ENCODE peak calls at places on chromosomes 1 and 21, in six cellular contexts. One of them, this sample, is unnamed.

GRCh38 chr1:107057197-107058133 is 991 bp downstream of the PRMT6 start:
- DNase-seq in neural progenitor cell: peak; percentile 78
- DNase-seq in stomach: peak; percentile 73
- DNase-seq in ovary: peak; percentile 60
- DNase-seq in DND-41: peak; percentile 64
- DNase-seq in mammary epithelial cell: peak; percentile 52
- DNase-seq in this sample: peak; percentile 72

GRCh38 chr21:18759267-18759666 is 355.7 kb upstream of the TMPRSS15 start:
- DNase-seq in DND-41: no peak
- DNase-seq in mammary epithelial cell: no peak
- DNase-seq in stomach: no peak
- DNase-seq in ovary: no peak
- DNase-seq in neural progenitor cell: no peak
- DNase-seq in this sample: no peak

GRCh38 chr1:23483327-23484252 is at the start of gene ASAP3:
- DNase-seq in mammary epithelial cell: peak; percentile 25
- DNase-seq in ovary: peak; percentile 76
- DNase-seq in neural progenitor cell: peak; percentile 54
- DNase-seq in DND-41: no peak
- DNase-seq in stomach: peak; percentile 63
- DNase-seq in this sample: no peak

GRCh38 chr1:171627020-171627419 is 5.0 kb downstream of the MYOCOS start:
- DNase-seq in mammary epithelial cell: no peak
- DNase-seq in stomach: no peak
- DNase-seq in neural progenitor cell: no peak
- DNase-seq in DND-41: no peak
- DNase-seq in ovary: no peak
- DNase-seq in this sample: no peak

GRCh38 chr21:45580576-45581321 is 38.5 kb upstream of the SLC19A1 start:
- DNase-seq in mammary epithelial cell: no peak
- DNase-seq in stomach: peak; percentile 20
- DNase-seq in ovary: no peak
- DNase-seq in neural progenitor cell: no peak
- DNase-seq in DND-41: no peak
- DNase-seq in this sample: no peak

GRCh38 chr1:109617291-109617801 is 2.1 kb downstream of the GNAT2 start:
- DNase-seq in neural progenitor cell: peak; percentile 45
- DNase-seq in DND-41: no peak
- DNase-seq in mammary epithelial cell: peak; percentile 90
- DNase-seq in stomach: no peak
- DNase-seq in ovary: no peak
- DNase-seq in this sample: peak; percentile 80

GRCh38 chr21:46459356-46460112 is 843 bp downstream of the DIP2A start:
- DNase-seq in neural progenitor cell: peak; percentile 42
- DNase-seq in mammary epithelial cell: peak; percentile 31
- DNase-seq in DND-41: no peak
- DNase-seq in ovary: peak; percentile 52
- DNase-seq in stomach: peak; percentile 62
- DNase-seq in this sample: peak; percentile 60

GRCh38 chr1:170511066-170511465 is 20.9 kb upstream of the GORAB start:
- DNase-seq in neural progenitor cell: no peak
- DNase-seq in DND-41: no peak
- DNase-seq in mammary epithelial cell: no peak
- DNase-seq in stomach: no peak
- DNase-seq in ovary: no peak
- DNase-seq in this sample: no peak

GRCh38 chr1:41882496-41882895 is 36.2 kb downstream of the HIVEP3 start:
- DNase-seq in DND-41: no peak
- DNase-seq in neural progenitor cell: no peak
- DNase-seq in stomach: no peak
- DNase-seq in ovary: no peak
- DNase-seq in mammary epithelial cell: peak; percentile 62
- DNase-seq in this sample: no peak

GRCh38 chr1:110498270-110498669 is 20.7 kb downstream of the KCNA10 start:
- DNase-seq in DND-41: no peak
- DNase-seq in stomach: no peak
- DNase-seq in ovary: no peak
- DNase-seq in mammary epithelial cell: no peak
- DNase-seq in neural progenitor cell: no peak
- DNase-seq in this sample: no peak

GRCh38 chr1:201791051-201791774 is 37.7 kb upstream of the IPO9 start:
- DNase-seq in DND-41: no peak
- DNase-seq in neural progenitor cell: no peak
- DNase-seq in ovary: no peak
- DNase-seq in stomach: no peak
- DNase-seq in mammary epithelial cell: no peak
- DNase-seq in this sample: no peak

GRCh38 chr1:110312188-110313121 is 26.7 kb upstream of the RBM15 start:
- DNase-seq in stomach: peak; percentile 84
- DNase-seq in neural progenitor cell: peak; percentile 88
- DNase-seq in mammary epithelial cell: peak; percentile 49
- DNase-seq in DND-41: peak; percentile 69
- DNase-seq in ovary: peak; percentile 80
- DNase-seq in this sample: peak; percentile 72

GRCh38 chr1:27526569-27527222 is 36.7 kb upstream of the WASF2 start:
- DNase-seq in DND-41: no peak
- DNase-seq in neural progenitor cell: no peak
- DNase-seq in ovary: no peak
- DNase-seq in mammary epithelial cell: peak; percentile 55
- DNase-seq in stomach: no peak
- DNase-seq in this sample: peak; percentile 64

GRCh38 chr1:65477414-65478378 is 57.2 kb downstream of the LEPR start:
- DNase-seq in neural progenitor cell: no peak
- DNase-seq in ovary: no peak
- DNase-seq in mammary epithelial cell: no peak
- DNase-seq in stomach: no peak
- DNase-seq in DND-41: no peak
- DNase-seq in this sample: no peak

GRCh38 chr1:160114085-160114484 is 1.5 kb upstream of the ATP1A2 start:
- DNase-seq in ovary: no peak
- DNase-seq in DND-41: no peak
- DNase-seq in neural progenitor cell: peak; percentile 66
- DNase-seq in stomach: no peak
- DNase-seq in mammary epithelial cell: no peak
- DNase-seq in this sample: no peak

GRCh38 chr1:200346744-200347143 is 63.1 kb downstream of the ZNF281 start:
- DNase-seq in mammary epithelial cell: peak; percentile 34
- DNase-seq in stomach: no peak
- DNase-seq in neural progenitor cell: no peak
- DNase-seq in ovary: no peak
- DNase-seq in DND-41: no peak
- DNase-seq in this sample: peak; percentile 45

GRCh38 chr21:29367335-29367734 is 68.6 kb downstream of the BACH1 start:
- DNase-seq in stomach: no peak
- DNase-seq in mammary epithelial cell: no peak
- DNase-seq in ovary: no peak
- DNase-seq in neural progenitor cell: no peak
- DNase-seq in DND-41: no peak
- DNase-seq in this sample: no peak

GRCh38 chr1:90879281-90879680 is 142.6 kb downstream of the ZNF644 start:
- DNase-seq in DND-41: no peak
- DNase-seq in ovary: no peak
- DNase-seq in mammary epithelial cell: no peak
- DNase-seq in stomach: no peak
- DNase-seq in neural progenitor cell: no peak
- DNase-seq in this sample: no peak

GRCh38 chr1:82931051-82931450 is 1067.9 kb downstream of the TTLL7 start:
- DNase-seq in stomach: no peak
- DNase-seq in neural progenitor cell: no peak
- DNase-seq in ovary: no peak
- DNase-seq in DND-41: no peak
- DNase-seq in mammary epithelial cell: no peak
- DNase-seq in this sample: no peak

GRCh38 chr1:58035523-58035922 is 511.0 kb downstream of the OMA1 start:
- DNase-seq in ovary: no peak
- DNase-seq in neural progenitor cell: peak; percentile 64
- DNase-seq in stomach: no peak
- DNase-seq in DND-41: no peak
- DNase-seq in mammary epithelial cell: no peak
- DNase-seq in this sample: peak; percentile 15
- TF ChIP-seq CTCF in ovary: no peak
- TF ChIP-seq CTCF in neural progenitor cell: peak; percentile 56
- TF ChIP-seq CTCF in stomach: no peak
- TF ChIP-seq CTCF in DND-41: peak; percentile 28
- TF ChIP-seq CTCF in mammary epithelial cell: peak; percentile 9
- TF ChIP-seq CTCF in this sample: no peak

DNA sequence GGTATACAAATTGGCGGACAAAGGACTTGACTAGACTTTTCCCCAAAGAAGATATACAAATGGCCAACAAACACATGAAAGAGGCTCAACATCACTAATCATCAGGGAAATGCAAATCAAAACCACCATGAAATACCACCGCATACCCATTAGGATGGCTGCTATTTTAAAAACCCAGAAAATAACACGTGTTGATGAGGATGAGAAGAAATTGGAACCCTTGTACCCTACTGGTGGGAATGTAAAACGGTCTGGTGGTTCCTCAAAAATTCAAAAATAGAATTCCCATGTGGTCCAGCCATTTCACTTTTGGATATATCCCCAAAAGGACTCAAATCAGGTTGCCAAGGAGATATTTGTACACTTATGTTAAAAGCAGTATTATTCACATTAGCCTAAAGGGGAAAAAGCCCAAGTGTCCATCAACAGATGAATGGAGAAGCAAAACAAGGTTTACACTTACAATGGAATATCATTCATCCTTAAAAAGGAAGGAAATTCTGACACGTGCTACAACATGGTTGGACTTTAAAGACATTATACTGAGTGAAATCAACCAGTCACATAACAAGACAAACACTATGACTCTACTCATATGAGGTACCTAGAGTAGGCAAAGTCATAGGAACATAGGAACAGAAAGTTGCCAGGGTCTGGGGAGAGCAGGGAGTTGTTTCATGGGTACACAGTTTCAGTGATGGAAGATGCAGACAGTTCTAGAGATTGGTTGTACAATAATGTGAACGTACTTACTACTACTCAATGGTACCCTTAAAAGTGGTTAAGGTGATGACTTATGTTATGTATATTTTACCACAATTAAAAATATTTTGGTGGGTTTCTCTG is 17.0 kb downstream of the CD34 start:
- DNase-seq in DND-41: no peak
- DNase-seq in stomach: no peak
- DNase-seq in neural progenitor cell: no peak
- DNase-seq in ovary: peak; percentile 3
- DNase-seq in mammary epithelial cell: no peak
- DNase-seq in this sample: no peak
- TF ChIP-seq CTCF in DND-41: no peak
- TF ChIP-seq CTCF in stomach: no peak
- TF ChIP-seq CTCF in neural progenitor cell: no peak
- TF ChIP-seq CTCF in ovary: no peak
- TF ChIP-seq CTCF in mammary epithelial cell: no peak
- TF ChIP-seq CTCF in this sample: no peak

GRCh38 chr1:161164901-161165620 is 1.2 kb upstream of the PPOX start:
- DNase-seq in stomach: no peak
- DNase-seq in mammary epithelial cell: no peak
- DNase-seq in DND-41: no peak
- DNase-seq in ovary: no peak
- DNase-seq in neural progenitor cell: no peak
- DNase-seq in this sample: no peak

GRCh38 chr1:161163793-161164192 is 2.4 kb upstream of the PPOX start:
- DNase-seq in neural progenitor cell: no peak
- DNase-seq in stomach: no peak
- DNase-seq in mammary epithelial cell: no peak
- DNase-seq in ovary: no peak
- DNase-seq in DND-41: no peak
- DNase-seq in this sample: no peak

GRCh38 chr1:161166669-161167548 is 683 bp downstream of the PPOX start:
- DNase-seq in DND-41: no peak
- DNase-seq in ovary: no peak
- DNase-seq in neural progenitor cell: peak; percentile 66
- DNase-seq in stomach: no peak
- DNase-seq in mammary epithelial cell: no peak
- DNase-seq in this sample: peak; percentile 41

GRCh38 chr1:161168906-161169305 is 2.7 kb downstream of the PPOX start:
- DNase-seq in stomach: no peak
- DNase-seq in neural progenitor cell: no peak
- DNase-seq in mammary epithelial cell: no peak
- DNase-seq in DND-41: no peak
- DNase-seq in ovary: no peak
- DNase-seq in this sample: no peak

GRCh38 chr1:161165742-161166668 is at the start of gene PPOX:
- DNase-seq in mammary epithelial cell: peak; percentile 98
- DNase-seq in DND-41: peak; percentile 96
- DNase-seq in neural progenitor cell: peak; percentile 97
- DNase-seq in ovary: peak; percentile 96
- DNase-seq in stomach: peak; percentile 97
- DNase-seq in this sample: peak; percentile 99
- TF ChIP-seq CTCF in mammary epithelial cell: peak; percentile 27
- TF ChIP-seq CTCF in DND-41: peak; percentile 66
- TF ChIP-seq CTCF in neural progenitor cell: peak; percentile 64
- TF ChIP-seq CTCF in ovary: peak; percentile 30
- TF ChIP-seq CTCF in stomach: no peak
- TF ChIP-seq CTCF in this sample: peak; percentile 55

DNA sequence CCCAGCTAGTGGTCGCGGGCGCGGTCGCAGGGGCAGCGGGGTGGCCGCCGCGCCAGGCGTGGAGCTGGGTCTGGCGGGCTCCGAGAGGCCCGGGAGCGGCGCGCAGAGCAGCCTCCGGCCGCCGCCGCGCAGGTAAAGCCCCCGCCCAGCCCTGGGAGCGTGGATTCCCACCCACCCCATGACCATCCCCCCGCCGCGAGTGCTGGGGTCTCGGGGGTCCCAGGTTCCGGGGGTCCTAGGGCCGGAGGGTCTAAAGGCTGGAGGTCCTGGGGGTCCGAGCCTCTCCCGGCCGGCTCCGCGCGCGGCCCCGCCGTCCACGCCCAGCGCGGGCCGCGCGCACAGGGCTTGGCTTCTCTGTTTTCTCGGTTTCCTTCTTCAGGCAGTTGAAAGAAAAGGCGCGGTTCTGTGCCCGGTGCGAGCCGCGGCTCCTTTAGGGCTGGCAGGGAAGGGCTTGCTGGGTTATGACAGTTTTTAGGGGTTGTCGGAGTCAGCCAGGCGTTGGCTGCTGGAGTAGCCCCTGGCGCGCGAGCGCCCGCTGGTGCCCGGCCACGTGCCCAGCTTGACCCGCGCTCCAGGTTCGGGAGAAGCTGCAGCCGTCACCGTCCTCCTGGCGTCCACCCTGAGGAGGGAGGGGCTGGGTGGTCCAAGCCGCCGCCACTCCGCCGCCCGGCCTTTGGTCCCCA is 355 bp downstream of the LRRC3 start:
- DNase-seq in ovary: no peak
- DNase-seq in mammary epithelial cell: peak; percentile 34
- DNase-seq in stomach: peak; percentile 65
- DNase-seq in DND-41: peak; percentile 50
- DNase-seq in neural progenitor cell: peak; percentile 67
- DNase-seq in this sample: peak; percentile 31
- TF ChIP-seq CTCF in ovary: no peak
- TF ChIP-seq CTCF in mammary epithelial cell: no peak
- TF ChIP-seq CTCF in stomach: peak; percentile 6
- TF ChIP-seq CTCF in DND-41: no peak
- TF ChIP-seq CTCF in neural progenitor cell: peak; percentile 46
- TF ChIP-seq CTCF in this sample: no peak

This sample was measured in NB4.